ENCODE peak calls at places on chromosomes 13 and 19, in nine cellular contexts. One of them, this sample, is unnamed.

GRCh38 chr13:97268772-97269171 is 46.6 kb downstream of the MBNL2 start:
- DNase-seq in omental fat pad: no peak
- DNase-seq in NB4: no peak
- DNase-seq in ovary: no peak
- DNase-seq in pancreas: no peak
- DNase-seq in nephron progenitor cell: no peak
- DNase-seq in cardiac muscle cell: peak
- DNase-seq in bronchial epithelial cell: no peak
- DNase-seq in activated B cell treated with CpG ODN at 0.5 μM for 24 hours: no peak
- DNase-seq in this sample: no peak

GRCh38 chr13:111474136-111475002 is 153.9 kb downstream of the TEX29 start:
- DNase-seq in omental fat pad: no peak
- DNase-seq in NB4: peak
- DNase-seq in ovary: no peak
- DNase-seq in pancreas: no peak
- DNase-seq in nephron progenitor cell: no peak
- DNase-seq in cardiac muscle cell: peak
- DNase-seq in bronchial epithelial cell: peak
- DNase-seq in activated B cell treated with CpG ODN at 0.5 μM for 24 hours: no peak
- DNase-seq in this sample: no peak

GRCh38 chr19:35049456-35049855 is 7.9 kb downstream of the HPN start:
- DNase-seq in omental fat pad: no peak
- DNase-seq in NB4: no peak
- DNase-seq in ovary: no peak
- DNase-seq in pancreas: no peak
- DNase-seq in nephron progenitor cell: no peak
- DNase-seq in cardiac muscle cell: no peak
- DNase-seq in bronchial epithelial cell: no peak
- DNase-seq in activated B cell treated with CpG ODN at 0.5 μM for 24 hours: no peak
- DNase-seq in this sample: no peak

GRCh38 chr19:18233224-18233825 is 7.1 kb upstream of the PDE4C start:
- DNase-seq in omental fat pad: no peak
- DNase-seq in NB4: peak
- DNase-seq in ovary: peak
- DNase-seq in pancreas: no peak
- DNase-seq in nephron progenitor cell: peak
- DNase-seq in cardiac muscle cell: peak
- DNase-seq in bronchial epithelial cell: peak
- DNase-seq in activated B cell treated with CpG ODN at 0.5 μM for 24 hours: peak
- DNase-seq in this sample: peak

GRCh38 chr19:18898081-18898532 is 2.1 kb upstream of the CERS1 start:
- DNase-seq in omental fat pad: no peak
- DNase-seq in NB4: no peak
- DNase-seq in ovary: no peak
- DNase-seq in pancreas: no peak
- DNase-seq in nephron progenitor cell: peak
- DNase-seq in cardiac muscle cell: no peak
- DNase-seq in bronchial epithelial cell: no peak
- DNase-seq in activated B cell treated with CpG ODN at 0.5 μM for 24 hours: no peak
- DNase-seq in this sample: no peak

GRCh38 chr13:27201661-27202060 is 30.1 kb upstream of the USP12 start:
- DNase-seq in omental fat pad: no peak
- DNase-seq in NB4: no peak
- DNase-seq in ovary: no peak
- DNase-seq in pancreas: no peak
- DNase-seq in nephron progenitor cell: no peak
- DNase-seq in cardiac muscle cell: no peak
- DNase-seq in bronchial epithelial cell: peak
- DNase-seq in activated B cell treated with CpG ODN at 0.5 μM for 24 hours: no peak
- DNase-seq in this sample: no peak

GRCh38 chr19:2345076-2345475 is 15.0 kb upstream of the TMPRSS9 start:
- DNase-seq in omental fat pad: no peak
- DNase-seq in NB4: no peak
- DNase-seq in ovary: no peak
- DNase-seq in pancreas: no peak
- DNase-seq in nephron progenitor cell: no peak
- DNase-seq in cardiac muscle cell: no peak
- DNase-seq in bronchial epithelial cell: no peak
- DNase-seq in activated B cell treated with CpG ODN at 0.5 μM for 24 hours: no peak
- DNase-seq in this sample: no peak

GRCh38 chr19:33758541-33759013 is 38.1 kb upstream of the KCTD15 start:
- DNase-seq in omental fat pad: no peak
- DNase-seq in NB4: no peak
- DNase-seq in ovary: no peak
- DNase-seq in pancreas: no peak
- DNase-seq in nephron progenitor cell: no peak
- DNase-seq in cardiac muscle cell: no peak
- DNase-seq in bronchial epithelial cell: peak
- DNase-seq in activated B cell treated with CpG ODN at 0.5 μM for 24 hours: no peak
- DNase-seq in this sample: no peak

GRCh38 chr19:40803857-40804782 is 5.1 kb downstream of the EGLN2 start:
- DNase-seq in omental fat pad: no peak
- DNase-seq in NB4: peak
- DNase-seq in ovary: no peak
- DNase-seq in pancreas: peak
- DNase-seq in nephron progenitor cell: no peak
- DNase-seq in cardiac muscle cell: no peak
- DNase-seq in bronchial epithelial cell: no peak
- DNase-seq in activated B cell treated with CpG ODN at 0.5 μM for 24 hours: peak
- DNase-seq in this sample: no peak

GRCh38 chr19:402786-403185 is 6.2 kb downstream of the C2CD4C start:
- DNase-seq in omental fat pad: no peak
- DNase-seq in NB4: no peak
- DNase-seq in ovary: no peak
- DNase-seq in pancreas: no peak
- DNase-seq in nephron progenitor cell: no peak
- DNase-seq in cardiac muscle cell: no peak
- DNase-seq in bronchial epithelial cell: no peak
- DNase-seq in activated B cell treated with CpG ODN at 0.5 μM for 24 hours: no peak
- DNase-seq in this sample: no peak

DNA sequence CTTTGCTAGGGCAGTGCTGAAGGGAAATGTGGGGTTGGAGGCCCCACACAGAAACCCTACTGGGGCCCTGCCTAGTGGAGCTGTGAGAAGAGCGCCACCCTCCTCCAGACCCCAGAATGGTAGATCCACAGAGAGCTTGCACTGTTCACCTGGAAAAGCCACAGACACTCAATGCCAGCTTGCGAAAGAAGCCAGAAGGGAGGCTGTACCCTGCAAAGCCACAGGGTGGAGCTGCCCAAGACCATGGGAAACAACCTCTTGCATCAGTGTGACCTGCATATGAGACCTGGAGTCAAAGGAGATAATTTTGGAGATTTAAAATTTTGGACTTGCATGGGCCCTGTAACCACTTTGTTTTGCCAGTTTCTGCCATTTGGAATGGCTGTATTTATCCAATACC is 615.4 kb upstream of the MIR17HG start:
- DNase-seq in omental fat pad: no peak
- DNase-seq in NB4: peak
- DNase-seq in ovary: no peak
- DNase-seq in pancreas: no peak
- DNase-seq in nephron progenitor cell: no peak
- DNase-seq in cardiac muscle cell: no peak
- DNase-seq in bronchial epithelial cell: peak
- DNase-seq in activated B cell treated with CpG ODN at 0.5 μM for 24 hours: no peak
- DNase-seq in this sample: no peak
- TF ChIP-seq CTCF in omental fat pad: no peak
- TF ChIP-seq CTCF in NB4: no peak
- TF ChIP-seq CTCF in ovary: no peak
- TF ChIP-seq CTCF in pancreas: no peak
- TF ChIP-seq CTCF in nephron progenitor cell: no peak
- TF ChIP-seq CTCF in cardiac muscle cell: no peak
- TF ChIP-seq CTCF in bronchial epithelial cell: peak
- TF ChIP-seq CTCF in activated B cell treated with CpG ODN at 0.5 μM for 24 hours: no peak
- TF ChIP-seq CTCF in this sample: no peak

GRCh38 chr19:55454787-55455243 is 6.6 kb downstream of the ISOC2 start:
- DNase-seq in omental fat pad: no peak
- DNase-seq in NB4: peak
- DNase-seq in ovary: no peak
- DNase-seq in pancreas: no peak
- DNase-seq in nephron progenitor cell: peak
- DNase-seq in cardiac muscle cell: peak
- DNase-seq in bronchial epithelial cell: no peak
- DNase-seq in activated B cell treated with CpG ODN at 0.5 μM for 24 hours: no peak
- DNase-seq in this sample: peak

GRCh38 chr19:55451163-55451521 is 8.0 kb upstream of the SHISA7 start:
- DNase-seq in omental fat pad: no peak
- DNase-seq in NB4: no peak
- DNase-seq in ovary: no peak
- DNase-seq in pancreas: no peak
- DNase-seq in nephron progenitor cell: no peak
- DNase-seq in cardiac muscle cell: no peak
- DNase-seq in bronchial epithelial cell: no peak
- DNase-seq in activated B cell treated with CpG ODN at 0.5 μM for 24 hours: no peak
- DNase-seq in this sample: no peak

GRCh38 chr19:55453861-55454260 is 7.6 kb downstream of the ISOC2 start:
- DNase-seq in omental fat pad: no peak
- DNase-seq in NB4: no peak
- DNase-seq in ovary: no peak
- DNase-seq in pancreas: no peak
- DNase-seq in nephron progenitor cell: no peak
- DNase-seq in cardiac muscle cell: no peak
- DNase-seq in bronchial epithelial cell: no peak
- DNase-seq in activated B cell treated with CpG ODN at 0.5 μM for 24 hours: no peak
- DNase-seq in this sample: no peak

GRCh38 chr19:55451522-55452380 is 8.7 kb upstream of the SHISA7 start:
- DNase-seq in omental fat pad: no peak
- DNase-seq in NB4: no peak
- DNase-seq in ovary: no peak
- DNase-seq in pancreas: no peak
- DNase-seq in nephron progenitor cell: peak
- DNase-seq in cardiac muscle cell: no peak
- DNase-seq in bronchial epithelial cell: no peak
- DNase-seq in activated B cell treated with CpG ODN at 0.5 μM for 24 hours: no peak
- DNase-seq in this sample: no peak

GRCh38 chr19:55452381-55453325 is 8.8 kb downstream of the ISOC2 start:
- DNase-seq in omental fat pad: no peak
- DNase-seq in NB4: peak
- DNase-seq in ovary: peak
- DNase-seq in pancreas: no peak
- DNase-seq in nephron progenitor cell: peak
- DNase-seq in cardiac muscle cell: peak
- DNase-seq in bronchial epithelial cell: peak
- DNase-seq in activated B cell treated with CpG ODN at 0.5 μM for 24 hours: no peak
- DNase-seq in this sample: no peak
- TF ChIP-seq CTCF in omental fat pad: no peak
- TF ChIP-seq CTCF in NB4: no peak
- TF ChIP-seq CTCF in ovary: no peak
- TF ChIP-seq CTCF in pancreas: no peak
- TF ChIP-seq CTCF in nephron progenitor cell: no peak
- TF ChIP-seq CTCF in cardiac muscle cell: no peak
- TF ChIP-seq CTCF in bronchial epithelial cell: no peak
- TF ChIP-seq CTCF in activated B cell treated with CpG ODN at 0.5 μM for 24 hours: no peak
- TF ChIP-seq CTCF in this sample: peak

GRCh38 chr19:51808333-51808986 is 13.5 kb downstream of the FPR3 start:
- DNase-seq in omental fat pad: no peak
- DNase-seq in NB4: no peak
- DNase-seq in ovary: no peak
- DNase-seq in pancreas: no peak
- DNase-seq in nephron progenitor cell: no peak
- DNase-seq in cardiac muscle cell: peak
- DNase-seq in bronchial epithelial cell: peak
- DNase-seq in activated B cell treated with CpG ODN at 0.5 μM for 24 hours: no peak
- DNase-seq in this sample: no peak
- TF ChIP-seq CTCF in omental fat pad: no peak
- TF ChIP-seq CTCF in NB4: no peak
- TF ChIP-seq CTCF in ovary: no peak
- TF ChIP-seq CTCF in pancreas: no peak
- TF ChIP-seq CTCF in nephron progenitor cell: no peak
- TF ChIP-seq CTCF in cardiac muscle cell: peak
- TF ChIP-seq CTCF in bronchial epithelial cell: no peak
- TF ChIP-seq CTCF in activated B cell treated with CpG ODN at 0.5 μM for 24 hours: no peak
- TF ChIP-seq CTCF in this sample: no peak

GRCh38 chr19:44847144-44848035 is 1.3 kb downstream of the NECTIN2 start:
- DNase-seq in omental fat pad: peak
- DNase-seq in NB4: no peak
- DNase-seq in ovary: peak
- DNase-seq in pancreas: peak
- DNase-seq in nephron progenitor cell: peak
- DNase-seq in cardiac muscle cell: peak
- DNase-seq in bronchial epithelial cell: peak
- DNase-seq in activated B cell treated with CpG ODN at 0.5 μM for 24 hours: no peak
- DNase-seq in this sample: peak
- TF ChIP-seq CTCF in omental fat pad: no peak
- TF ChIP-seq CTCF in NB4: no peak
- TF ChIP-seq CTCF in ovary: no peak
- TF ChIP-seq CTCF in pancreas: no peak
- TF ChIP-seq CTCF in nephron progenitor cell: no peak
- TF ChIP-seq CTCF in cardiac muscle cell: no peak
- TF ChIP-seq CTCF in bronchial epithelial cell: no peak
- TF ChIP-seq CTCF in activated B cell treated with CpG ODN at 0.5 μM for 24 hours: no peak
- TF ChIP-seq CTCF in this sample: no peak

GRCh38 chr19:45523642-45524256 is 16.5 kb downstream of the VASP start:
- DNase-seq in omental fat pad: no peak
- DNase-seq in NB4: peak
- DNase-seq in ovary: peak
- DNase-seq in pancreas: peak
- DNase-seq in nephron progenitor cell: peak
- DNase-seq in cardiac muscle cell: peak
- DNase-seq in bronchial epithelial cell: peak
- DNase-seq in activated B cell treated with CpG ODN at 0.5 μM for 24 hours: peak
- DNase-seq in this sample: peak
- TF ChIP-seq CTCF in omental fat pad: no peak
- TF ChIP-seq CTCF in NB4: peak
- TF ChIP-seq CTCF in ovary: peak
- TF ChIP-seq CTCF in pancreas: peak
- TF ChIP-seq CTCF in nephron progenitor cell: peak
- TF ChIP-seq CTCF in cardiac muscle cell: peak
- TF ChIP-seq CTCF in bronchial epithelial cell: peak
- TF ChIP-seq CTCF in activated B cell treated with CpG ODN at 0.5 μM for 24 hours: peak
- TF ChIP-seq CTCF in this sample: peak